ENCODE peak calls at places on chromosomes 16 and 17, in eight cellular contexts. N is GM20000; P is RPMI8226; F is germinal center; C is neural crest cell; U is T-helper 2 cell; O is globus pallidus; J is stimulated activated CD8-positive, alpha-beta memory T cell treated with anti-CD3 and anti-CD28 coated beads, Interleukin-15, amount 100 ng/mL, for 4 hours. G is an unnamed sample.

GRCh38 chr17:46832945-46833839 is 14.7 kb upstream of the WNT3 start:
- DNase-seq in U (no peak), N (no peak), J (no peak), P (no peak), F (no peak), O (peak), C (no peak), G (no peak)

GRCh38 chr17:57726838-57727237 is 18.3 kb downstream of the CCDC182 start:
- DNase-seq in O (no peak), U (no peak), J (no peak), N (no peak), F (no peak), C (no peak), P (no peak), G (no peak)

GRCh38 chr17:43531955-43532354 is 14.2 kb downstream of the ETV4 start:
- DNase-seq in P (no peak), F (no peak), O (no peak), U (no peak), N (no peak), C (no peak), J (no peak), G (no peak)

GRCh38 chr16:9033125-9033830 is 58.2 kb upstream of the HAPSTR1 start:
- DNase-seq in J (no peak), O (no peak), U (no peak), F (peak), N (peak), P (peak), C (peak), G (no peak)

GRCh38 chr16:74837056-74837455 is 62.4 kb upstream of the FA2H start:
- DNase-seq in U (no peak), P (no peak), J (no peak), N (no peak), C (no peak), F (no peak), O (no peak), G (no peak)

GRCh38 chr17:73667184-73667959 is 23.1 kb upstream of the SDK2 start:
- DNase-seq in O (peak), F (no peak), C (no peak), U (no peak), N (no peak), J (no peak), P (no peak), G (no peak)

GRCh38 chr17:76716146-76716833 is 5.5 kb upstream of the MXRA7 start:
- DNase-seq in O (no peak), P (no peak), N (no peak), J (peak), F (no peak), C (no peak), U (peak), G (no peak)

GRCh38 chr16:17917316-17918019 is 419.1 kb downstream of the NPIPA8 start:
- DNase-seq in C (no peak), U (no peak), F (no peak), O (no peak), P (no peak), J (no peak), N (no peak), G (no peak)

GRCh38 chr17:74670329-74670728 is 42.4 kb downstream of the CD300LF start:
- DNase-seq in C (no peak), J (no peak), N (no peak), O (no peak), U (no peak), P (no peak), F (no peak), G (no peak)

GRCh38 chr17:73280191-73280590 is 18.5 kb upstream of the CPSF4L start:
- DNase-seq in U (no peak), O (no peak), N (no peak), J (no peak), C (no peak), F (no peak), P (no peak), G (no peak)

GRCh38 chr16:4214215-4214621 is 27.7 kb downstream of the SRL start:
- DNase-seq in O (no peak), F (no peak), J (no peak), P (no peak), U (no peak), N (no peak), C (no peak), G (no peak)

GRCh38 chr17:4947411-4948165 is 742 bp downstream of the PFN1 start:
- DNase-seq in P (peak), N (peak), J (peak), C (peak), F (peak), U (peak), O (no peak), G (peak)

GRCh38 chr16:87003414-87003755 is 313.8 kb downstream of the C16orf95 start:
- DNase-seq in J (no peak), N (no peak), P (no peak), C (no peak), F (no peak), O (no peak), U (no peak), G (no peak)

GRCh38 chr16:47142469-47143328 is 1.0 kb downstream of the NETO2 start:
- DNase-seq in N (peak), F (peak), C (no peak), J (no peak), O (peak), P (peak), U (no peak), G (no peak)

GRCh38 chr16:89473791-89474414 is 16.5 kb downstream of the ANKRD11 start:
- DNase-seq in J (no peak), F (no peak), C (no peak), P (no peak), N (no peak), U (peak), O (no peak), G (no peak)

GRCh38 chr17:14321980-14322776 is 21.3 kb downstream of the HS3ST3B1 start:
- DNase-seq in U (no peak), J (no peak), F (no peak), O (no peak), P (no peak), C (no peak), N (no peak), G (no peak)

GRCh38 chr17:44911133-44912001 is 3.9 kb downstream of the GFAP start:
- DNase-seq in N (peak), C (peak), F (peak), P (peak), O (peak), J (no peak), U (peak), G (peak)

GRCh38 chr17:19410875-19411291 is at the start of gene RNF112:
- DNase-seq in O (peak), J (no peak), F (no peak), C (no peak), N (no peak), P (no peak), U (no peak), G (no peak)

GRCh38 chr17:4143563-4144410 is 790 bp downstream of the CYB5D2 start:
- DNase-seq in C (peak), P (peak), U (peak), J (peak), F (peak), O (peak), N (peak), G (peak)

GRCh38 chr16:9050102-9050830 is 41.2 kb upstream of the HAPSTR1 start:
- DNase-seq in O (no peak), C (peak), P (no peak), F (no peak), U (no peak), J (no peak), N (no peak), G (no peak)

GRCh38 chr17:32794533-32795246 is 82.2 kb downstream of the MYO1D start:
- DNase-seq in F (no peak), J (no peak), N (no peak), U (no peak), P (no peak), O (no peak), C (no peak), G (no peak)

GRCh38 chr17:35373984-35374765 is 754 bp upstream of the SLFN11 start:
- DNase-seq in N (peak), C (peak), J (no peak), O (peak), P (no peak), U (peak), F (peak), G (peak)

GRCh38 chr16:4318171-4318910 is 2.5 kb downstream of the GLIS2 start:
- DNase-seq in F (no peak), J (no peak), P (no peak), C (no peak), N (no peak), U (no peak), O (no peak), G (no peak)

GRCh38 chr17:77571141-77571540 is 387.4 kb upstream of the TNRC6C start:
- DNase-seq in U (no peak), O (no peak), J (no peak), C (peak), F (no peak), P (no peak), N (no peak), G (no peak)

GRCh38 chr17:80124351-80124981 is 22.5 kb downstream of the EIF4A3 start:
- DNase-seq in F (no peak), C (peak), O (no peak), U (no peak), J (no peak), N (peak), P (peak), G (no peak)